ENCODE peak calls at places on chromosome 9, in five cellular contexts. R is non-pigmented ciliary epithelial cell, E is SW480, V is EL, N is aorta. C is an unnamed sample.

GRCh38 chr9:100111235-100111634 is 12.2 kb downstream of the INVS start:
- DNase-seq in R (peak), E (no peak), V (peak), N (peak), C (no peak)

GRCh38 chr9:83154821-83155220 is 91.9 kb upstream of the RASEF start:
- DNase-seq in R (peak), E (no peak), V (peak), N (no peak), C (peak)

GRCh38 chr9:22446950-22447606 is 454 bp downstream of the DMRTA1 start:
- DNase-seq in R (no peak), E (no peak), V (peak), N (peak), C (peak)

GRCh38 chr9:32378496-32378895 is 5.9 kb upstream of the ACO1 start:
- DNase-seq in R (peak), E (peak), V (peak), N (no peak), C (peak)

GRCh38 chr9:104927912-104928740 is at the start of gene ABCA1:
- DNase-seq in R (no peak), E (peak), V (peak), N (peak), C (peak)

GRCh38 chr9:14146201-14146890 is 167.6 kb downstream of the NFIB start:
- DNase-seq in R (no peak), E (no peak), V (no peak), N (no peak), C (no peak)

GRCh38 chr9:37229882-37230482 is 109.6 kb downstream of the ZCCHC7 start:
- DNase-seq in R (peak), E (peak), V (peak), N (no peak), C (no peak)

GRCh38 chr9:96383165-96383939 is at the start of gene SLC35D2:
- DNase-seq in R (no peak), E (peak), V (peak), N (peak), C (peak)

GRCh38 chr9:102035929-102036328 is 297.5 kb upstream of the GRIN3A start:
- DNase-seq in R (no peak), E (no peak), V (no peak), N (no peak), C (no peak)

GRCh38 chr9:35658894-35659220 is 765 bp downstream of the CCDC107 start:
- DNase-seq in R (no peak), E (peak), V (peak), N (peak), C (no peak)

GRCh38 chr9:128098017-128098935 is 29.3 kb downstream of the PTGES2 start:
- DNase-seq in R (peak), E (peak), V (peak), N (peak), C (peak)

GRCh38 chr9:131348631-131349521 is 45.0 kb upstream of the PRRC2B start:
- DNase-seq in R (no peak), E (no peak), V (no peak), N (peak), C (no peak)

GRCh38 chr9:35664531-35665470 is at the start of gene ARHGEF39:
- DNase-seq in R (no peak), E (peak), V (peak), N (peak), C (peak)

GRCh38 chr9:86097510-86098224 is 1.7 kb downstream of the GOLM1 start:
- DNase-seq in R (no peak), E (no peak), V (no peak), N (no peak), C (no peak)

GRCh38 chr9:108033976-108034964 is 544.7 kb upstream of the KLF4 start:
- DNase-seq in R (peak), E (no peak), V (peak), N (no peak), C (no peak)

GRCh38 chr9:133677126-133678010 is 41.2 kb downstream of the DBH start:
- DNase-seq in R (no peak), E (no peak), V (no peak), N (no peak), C (no peak)

GRCh38 chr9:15755660-15756059 is 202.8 kb downstream of the CCDC171 start:
- DNase-seq in R (no peak), E (no peak), V (no peak), N (no peak), C (no peak)

GRCh38 chr9:123318961-123319421 is 37.0 kb upstream of the CRB2 start:
- DNase-seq in R (no peak), E (no peak), V (no peak), N (peak), C (no peak)

GRCh38 chr9:127449332-127449966 is 1.8 kb downstream of the RPL12 start:
- DNase-seq in R (no peak), E (no peak), V (peak), N (no peak), C (no peak)

GRCh38 chr9:785997-786396 is 55.5 kb upstream of the DMRT1 start:
- DNase-seq in R (no peak), E (no peak), V (no peak), N (no peak), C (no peak)

GRCh38 chr9:27351438-27351837 is 54.5 kb upstream of the EQTN start:
- DNase-seq in R (no peak), E (no peak), V (no peak), N (peak), C (no peak)

GRCh38 chr9:94922691-94923107 is 196.2 kb downstream of the AOPEP start:
- DNase-seq in R (no peak), E (peak), V (no peak), N (no peak), C (no peak)

GRCh38 chr9:137745541-137745991 is 126.8 kb downstream of the EHMT1 start:
- DNase-seq in R (no peak), E (peak), V (no peak), N (no peak), C (no peak)

GRCh38 chr9:117494401-117495130 is 79.7 kb upstream of the ASTN2 start:
- DNase-seq in R (no peak), E (peak), V (no peak), N (no peak), C (no peak)

GRCh38 chr9:5592904-5593303 is 36.0 kb upstream of the RIC1 start:
- DNase-seq in R (no peak), E (no peak), V (no peak), N (no peak), C (no peak)

GRCh38 chr9:130824079-130824478 is 11.0 kb upstream of the ABL1 start:
- DNase-seq in R (no peak), E (no peak), V (no peak), N (no peak), C (no peak)

GRCh38 chr9:20363233-20363632 is 259.1 kb downstream of the MLLT3 start:
- DNase-seq in R (no peak), E (no peak), V (no peak), N (no peak), C (no peak)

GRCh38 chr9:98607152-98607551 is 101.6 kb downstream of the GABBR2 start:
- DNase-seq in R (no peak), E (no peak), V (no peak), N (no peak), C (no peak)

GRCh38 chr9:28105001-28105400 is 531.7 kb upstream of the C9orf72 start:
- DNase-seq in R (no peak), E (no peak), V (no peak), N (no peak), C (no peak)

GRCh38 chr9:14945351-14945750 is 35.1 kb upstream of the FREM1 start:
- DNase-seq in R (no peak), E (no peak), V (no peak), N (no peak), C (no peak)

GRCh38 chr9:105385372-105385985 is 62.4 kb upstream of the FSD1L start:
- DNase-seq in R (no peak), E (no peak), V (no peak), N (no peak), C (no peak)

GRCh38 chr9:14532716-14533115 is 160.5 kb downstream of the ZDHHC21 start:
- DNase-seq in R (no peak), E (peak), V (peak), N (no peak), C (no peak)

GRCh38 chr9:31588010-31588409 is 796.4 kb upstream of the ACO1 start:
- DNase-seq in R (no peak), E (no peak), V (no peak), N (no peak), C (no peak)